ENCODE peak calls at places on chromosomes 12 and 14, in five cellular contexts. One of them, this sample, is unnamed.
A peak's percentile ranks its signal among the peaks of the same experiment; 100 is the strongest.

GRCh38 chr12:127107744-127108143 is 1159.2 kb upstream of the TMEM132C start:
- DNase-seq in CD8-positive, alpha-beta memory T cell: no peak
- DNase-seq in ovary: no peak
- DNase-seq in transverse colon: no peak
- DNase-seq in left lung: no peak
- DNase-seq in this sample: no peak

GRCh38 chr14:89728964-89729363 is 225.6 kb downstream of the EFCAB11 start:
- DNase-seq in CD8-positive, alpha-beta memory T cell: no peak
- DNase-seq in ovary: no peak
- DNase-seq in transverse colon: no peak
- DNase-seq in left lung: no peak
- DNase-seq in this sample: no peak

GRCh38 chr12:77559400-77560074 is 271.2 kb upstream of the NAV3 start:
- DNase-seq in CD8-positive, alpha-beta memory T cell: peak; percentile 42
- DNase-seq in ovary: no peak
- DNase-seq in transverse colon: no peak
- DNase-seq in left lung: no peak
- DNase-seq in this sample: no peak

GRCh38 chr12:113440947-113441782 is 19.0 kb downstream of the SDSL start:
- DNase-seq in CD8-positive, alpha-beta memory T cell: no peak
- DNase-seq in ovary: no peak
- DNase-seq in transverse colon: no peak
- DNase-seq in left lung: no peak
- DNase-seq in this sample: no peak

GRCh38 chr14:92254786-92255185 is 68.2 kb upstream of the SLC24A4 start:
- DNase-seq in CD8-positive, alpha-beta memory T cell: no peak
- DNase-seq in ovary: peak; percentile 62
- DNase-seq in transverse colon: peak; percentile 16
- DNase-seq in left lung: peak; percentile 50
- DNase-seq in this sample: peak; percentile 76

GRCh38 chr12:50927356-50927755 is 25.0 kb upstream of the HIGD1C start:
- DNase-seq in CD8-positive, alpha-beta memory T cell: no peak
- DNase-seq in ovary: no peak
- DNase-seq in transverse colon: no peak
- DNase-seq in left lung: no peak
- DNase-seq in this sample: no peak

GRCh38 chr14:21040370-21040925 is 1.7 kb upstream of the RNASE7 start:
- DNase-seq in CD8-positive, alpha-beta memory T cell: no peak
- DNase-seq in ovary: no peak
- DNase-seq in transverse colon: no peak
- DNase-seq in left lung: no peak
- DNase-seq in this sample: no peak

GRCh38 chr14:103273145-103273846 is 60.7 kb upstream of the EIF5 start:
- DNase-seq in CD8-positive, alpha-beta memory T cell: no peak
- DNase-seq in ovary: no peak
- DNase-seq in transverse colon: peak; percentile 55
- DNase-seq in left lung: no peak
- DNase-seq in this sample: peak; percentile 70

GRCh38 chr14:100540141-100540925 is 46.9 kb downstream of the BEGAIN start:
- DNase-seq in CD8-positive, alpha-beta memory T cell: peak; percentile 38
- DNase-seq in ovary: peak; percentile 17
- DNase-seq in transverse colon: no peak
- DNase-seq in left lung: peak; percentile 28
- DNase-seq in this sample: peak; percentile 38

GRCh38 chr12:127980585-127980984 is 286.4 kb upstream of the TMEM132C start:
- DNase-seq in CD8-positive, alpha-beta memory T cell: no peak
- DNase-seq in ovary: no peak
- DNase-seq in transverse colon: no peak
- DNase-seq in left lung: no peak
- DNase-seq in this sample: no peak

GRCh38 chr14:24634158-24634557 is at the start of gene GZMB:
- DNase-seq in CD8-positive, alpha-beta memory T cell: peak; percentile 84
- DNase-seq in ovary: no peak
- DNase-seq in transverse colon: peak; percentile 19
- DNase-seq in left lung: no peak
- DNase-seq in this sample: no peak

GRCh38 chr12:5148880-5149279 is 105.2 kb downstream of the KCNA5 start:
- DNase-seq in CD8-positive, alpha-beta memory T cell: no peak
- DNase-seq in ovary: no peak
- DNase-seq in transverse colon: no peak
- DNase-seq in left lung: no peak
- DNase-seq in this sample: no peak

GRCh38 chr14:22532345-22533056 is 56.5 kb downstream of the DAD1 start:
- DNase-seq in CD8-positive, alpha-beta memory T cell: no peak
- DNase-seq in ovary: no peak
- DNase-seq in transverse colon: no peak
- DNase-seq in left lung: no peak
- DNase-seq in this sample: no peak

GRCh38 chr14:67510121-67510520 is 21.6 kb upstream of the TMEM229B start:
- DNase-seq in CD8-positive, alpha-beta memory T cell: no peak
- DNase-seq in ovary: no peak
- DNase-seq in transverse colon: no peak
- DNase-seq in left lung: no peak
- DNase-seq in this sample: no peak

GRCh38 chr14:61369097-61369496 is 47.7 kb downstream of the PRKCH start:
- DNase-seq in CD8-positive, alpha-beta memory T cell: no peak
- DNase-seq in ovary: no peak
- DNase-seq in transverse colon: no peak
- DNase-seq in left lung: no peak
- DNase-seq in this sample: no peak

GRCh38 chr14:61365667-61366194 is 44.4 kb downstream of the PRKCH start:
- DNase-seq in CD8-positive, alpha-beta memory T cell: no peak
- DNase-seq in ovary: no peak
- DNase-seq in transverse colon: no peak
- DNase-seq in left lung: no peak
- DNase-seq in this sample: no peak

GRCh38 chr14:61372379-61372778 is 51.0 kb downstream of the PRKCH start:
- DNase-seq in CD8-positive, alpha-beta memory T cell: no peak
- DNase-seq in ovary: no peak
- DNase-seq in transverse colon: no peak
- DNase-seq in left lung: no peak
- DNase-seq in this sample: no peak

GRCh38 chr14:61364243-61364642 is 42.9 kb downstream of the PRKCH start:
- DNase-seq in CD8-positive, alpha-beta memory T cell: no peak
- DNase-seq in ovary: no peak
- DNase-seq in transverse colon: no peak
- DNase-seq in left lung: no peak
- DNase-seq in this sample: no peak

GRCh38 chr14:61368061-61368710 is 46.8 kb downstream of the PRKCH start:
- DNase-seq in CD8-positive, alpha-beta memory T cell: no peak
- DNase-seq in ovary: no peak
- DNase-seq in transverse colon: no peak
- DNase-seq in left lung: no peak
- DNase-seq in this sample: no peak
- H3K4me1 ChIP-seq in CD8-positive, alpha-beta memory T cell: peaks cover 97% of the 10 kb centered on the region
- H3K4me1 ChIP-seq in ovary: peaks cover 3% of the 10 kb centered on the region
- H3K4me1 ChIP-seq in transverse colon: no peaks in the 10 kb centered on the region
- H3K4me1 ChIP-seq in left lung: peaks cover 57% of the 10 kb centered on the region
- H3K4me1 ChIP-seq in this sample: no peaks in the 10 kb centered on the region

GRCh38 chr12:59401862-59402261 is 194.0 kb upstream of the SLC16A7 start:
- DNase-seq in CD8-positive, alpha-beta memory T cell: no peak
- DNase-seq in ovary: no peak
- DNase-seq in transverse colon: no peak
- DNase-seq in left lung: no peak
- DNase-seq in this sample: no peak

GRCh38 chr12:59404109-59404650 is 191.6 kb upstream of the SLC16A7 start:
- DNase-seq in CD8-positive, alpha-beta memory T cell: no peak
- DNase-seq in ovary: no peak
- DNase-seq in transverse colon: no peak
- DNase-seq in left lung: no peak
- DNase-seq in this sample: no peak

GRCh38 chr12:59405992-59406391 is 189.8 kb upstream of the SLC16A7 start:
- DNase-seq in CD8-positive, alpha-beta memory T cell: no peak
- DNase-seq in ovary: no peak
- DNase-seq in transverse colon: no peak
- DNase-seq in left lung: no peak
- DNase-seq in this sample: no peak

GRCh38 chr12:59407799-59408198 is 188.0 kb upstream of the SLC16A7 start:
- DNase-seq in CD8-positive, alpha-beta memory T cell: no peak
- DNase-seq in ovary: no peak
- DNase-seq in transverse colon: no peak
- DNase-seq in left lung: no peak
- DNase-seq in this sample: no peak

DNA sequence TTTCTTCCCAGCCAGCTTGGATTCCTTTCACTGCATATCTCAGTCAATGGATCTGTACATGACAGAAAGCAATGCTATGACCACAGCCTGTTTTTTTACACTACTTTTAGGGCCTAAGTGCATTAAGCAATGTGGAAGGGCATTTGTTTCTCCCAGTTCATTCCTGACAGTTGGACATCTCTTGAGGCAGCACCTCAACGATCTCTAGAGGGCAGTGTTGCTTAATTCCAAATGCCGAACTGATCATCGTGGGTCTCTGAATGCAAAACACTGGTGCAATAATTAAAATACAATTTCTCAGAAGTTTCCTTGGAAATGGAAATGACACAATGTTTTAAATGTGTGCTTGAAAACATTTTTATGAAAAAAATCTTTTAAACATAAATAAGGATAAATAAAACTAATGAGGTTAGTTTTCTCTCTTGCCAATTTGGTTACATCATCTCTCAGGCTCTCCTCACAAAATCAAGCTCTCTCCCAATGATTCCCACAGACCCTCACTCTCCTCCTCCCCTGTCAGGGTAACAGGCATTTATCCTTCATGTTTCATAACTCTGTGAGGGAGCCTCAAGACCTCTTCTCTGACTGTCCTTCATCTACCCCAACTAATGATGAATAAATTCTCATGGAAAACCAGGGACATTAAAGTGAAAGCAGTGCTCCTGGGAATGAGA is 192.4 kb upstream of the SLC16A7 start:
- DNase-seq in CD8-positive, alpha-beta memory T cell: no peak
- DNase-seq in ovary: no peak
- DNase-seq in transverse colon: peak; percentile 21
- DNase-seq in left lung: no peak
- DNase-seq in this sample: peak; percentile 43
- H3K4me3 ChIP-seq in CD8-positive, alpha-beta memory T cell: no peak overlapping the region
- H3K4me3 ChIP-seq in ovary: no peak overlapping the region
- H3K4me3 ChIP-seq in transverse colon: no peak overlapping the region
- H3K4me3 ChIP-seq in left lung: no peak overlapping the region
- H3K4me3 ChIP-seq in this sample: no peak overlapping the region

DNA sequence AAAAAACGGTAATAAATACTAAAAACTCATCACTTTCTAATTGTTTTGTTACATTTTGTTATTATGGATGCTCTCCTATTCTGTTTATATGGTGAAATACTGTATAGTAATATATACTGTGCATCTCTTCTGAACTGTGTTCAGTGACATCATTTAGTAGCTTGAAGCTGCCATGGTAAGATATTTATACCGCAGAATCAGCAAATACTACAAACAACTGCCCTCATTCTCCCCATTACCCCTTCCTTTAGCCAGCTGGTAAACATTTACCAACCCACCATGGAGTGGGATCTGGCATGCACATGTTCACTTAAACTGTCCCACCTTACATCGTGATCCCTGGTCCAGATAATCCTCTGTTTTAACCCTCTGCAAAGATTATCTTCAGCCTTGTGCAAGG is 46.3 kb downstream of the FBXO34 start:
- DNase-seq in CD8-positive, alpha-beta memory T cell: no peak
- DNase-seq in ovary: no peak
- DNase-seq in transverse colon: no peak
- DNase-seq in left lung: no peak
- DNase-seq in this sample: no peak
- H3K27ac ChIP-seq in CD8-positive, alpha-beta memory T cell: no peak overlapping the region
- H3K27ac ChIP-seq in ovary: no peak overlapping the region
- H3K27ac ChIP-seq in transverse colon: peak overlapping the region; percentile 83
- H3K27ac ChIP-seq in left lung: no peak overlapping the region
- H3K27ac ChIP-seq in this sample: no peak overlapping the region

DNA sequence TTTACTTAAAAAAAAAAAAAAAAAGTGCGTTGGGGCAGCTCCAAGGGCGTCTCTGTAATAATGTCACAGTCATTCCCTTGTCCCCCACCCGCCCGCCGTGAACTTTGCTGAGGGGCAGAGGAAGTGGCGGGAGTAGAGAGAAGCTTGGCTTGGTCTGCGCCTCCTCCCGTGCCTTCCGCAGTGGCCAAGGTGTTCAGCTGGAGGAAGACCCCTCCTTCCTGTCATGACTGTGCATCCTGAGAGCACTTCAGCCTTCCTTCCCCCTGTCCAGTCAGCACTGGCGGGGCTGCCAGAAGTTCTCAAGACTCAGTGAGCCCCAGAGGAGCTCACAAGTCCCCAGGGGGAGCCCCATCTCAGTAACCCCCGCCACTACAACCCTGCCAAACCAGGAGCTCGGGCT is 32.2 kb downstream of the AACS start:
- DNase-seq in CD8-positive, alpha-beta memory T cell: no peak
- DNase-seq in ovary: no peak
- DNase-seq in transverse colon: no peak
- DNase-seq in left lung: no peak
- DNase-seq in this sample: no peak
- H3K4me1 ChIP-seq in CD8-positive, alpha-beta memory T cell: no peaks in the 10 kb centered on the region
- H3K4me1 ChIP-seq in ovary: peaks cover 3% of the 10 kb centered on the region
- H3K4me1 ChIP-seq in transverse colon: peaks cover 13% of the 10 kb centered on the region
- H3K4me1 ChIP-seq in left lung: peaks cover 14% of the 10 kb centered on the region
- H3K4me1 ChIP-seq in this sample: no peaks in the 10 kb centered on the region

GRCh38 chr14:104530651-104531050 is 48.9 kb upstream of the C14orf180 start:
- DNase-seq in CD8-positive, alpha-beta memory T cell: peak; percentile 24
- DNase-seq in ovary: no peak
- DNase-seq in transverse colon: no peak
- DNase-seq in left lung: no peak
- DNase-seq in this sample: no peak

GRCh38 chr14:104526723-104527645 is 52.6 kb upstream of the C14orf180 start:
- DNase-seq in CD8-positive, alpha-beta memory T cell: no peak
- DNase-seq in ovary: no peak
- DNase-seq in transverse colon: no peak
- DNase-seq in left lung: no peak
- DNase-seq in this sample: no peak

GRCh38 chr14:104524726-104525125 is 54.8 kb upstream of the C14orf180 start:
- DNase-seq in CD8-positive, alpha-beta memory T cell: no peak
- DNase-seq in ovary: no peak
- DNase-seq in transverse colon: no peak
- DNase-seq in left lung: no peak
- DNase-seq in this sample: no peak

GRCh38 chr14:104528496-104528895 is 51.1 kb upstream of the C14orf180 start:
- DNase-seq in CD8-positive, alpha-beta memory T cell: no peak
- DNase-seq in ovary: no peak
- DNase-seq in transverse colon: no peak
- DNase-seq in left lung: no peak
- DNase-seq in this sample: no peak

DNA sequence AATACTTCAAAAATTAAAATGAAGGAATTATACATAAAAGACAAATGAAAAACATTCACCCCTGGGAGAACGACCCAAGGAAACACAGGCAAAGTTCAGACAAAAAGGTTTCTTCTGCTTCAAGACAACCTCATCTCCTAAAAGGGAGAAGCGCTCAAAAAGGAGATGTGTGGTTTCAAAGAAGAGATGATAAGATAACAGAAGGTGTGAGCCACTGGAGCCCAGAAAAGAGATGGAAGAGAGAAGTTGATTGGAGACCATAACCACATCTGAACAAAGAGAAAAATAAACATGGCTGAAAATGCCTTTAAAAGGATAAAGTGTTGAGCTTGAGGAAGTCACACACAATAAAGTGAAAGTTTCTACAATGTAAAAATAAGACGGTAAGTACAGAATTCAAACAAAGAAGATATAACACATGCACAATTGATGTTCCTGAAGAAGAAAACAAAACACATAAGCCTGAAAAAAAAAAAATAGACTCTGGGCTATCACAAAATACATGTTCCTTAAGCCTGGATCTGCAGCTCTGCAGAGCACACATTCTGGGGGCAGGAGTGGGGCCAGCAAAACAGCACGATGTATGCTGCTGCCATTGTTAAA is 51.6 kb upstream of the C14orf180 start:
- DNase-seq in CD8-positive, alpha-beta memory T cell: no peak
- DNase-seq in ovary: no peak
- DNase-seq in transverse colon: no peak
- DNase-seq in left lung: no peak
- DNase-seq in this sample: no peak
- H3K4me3 ChIP-seq in CD8-positive, alpha-beta memory T cell: no peak overlapping the region
- H3K4me3 ChIP-seq in ovary: no peak overlapping the region
- H3K4me3 ChIP-seq in transverse colon: no peak overlapping the region
- H3K4me3 ChIP-seq in left lung: no peak overlapping the region
- H3K4me3 ChIP-seq in this sample: no peak overlapping the region